ENCODE peak calls at places on chromosomes 6 and 20, in eight cellular contexts. G, W, A, H, V, D, N and R are unnamed samples.

GRCh38 chr6:130896249-130896648 is 69.0 kb downstream of the SMLR1 start:
- DNase-seq in N (no peak), V (no peak), G (no peak), H (no peak), D (no peak), A (no peak), W (peak), R (no peak)

GRCh38 chr6:142567476-142567875 is 265.7 kb downstream of the ADGRG6 start:
- DNase-seq in V (no peak), W (no peak), N (no peak), G (no peak), D (no peak), A (no peak), H (no peak), R (no peak)

GRCh38 chr6:158009935-158010585 is 28.4 kb downstream of the SYNJ2 start:
- DNase-seq in D (no peak), A (no peak), V (no peak), W (no peak), H (no peak), G (no peak), N (no peak), R (no peak)

GRCh38 chr20:14622796-14623195 is 285.4 kb upstream of the FLRT3 start:
- DNase-seq in H (no peak), N (peak), G (peak), W (peak), V (no peak), D (no peak), A (no peak), R (no peak)

GRCh38 chr6:152696543-152696942 is 1.2 kb upstream of the MYCT1 start:
- DNase-seq in N (peak), D (no peak), G (no peak), H (no peak), A (no peak), W (peak), V (no peak), R (no peak)

GRCh38 chr20:408843-409696 is 971 bp downstream of the RBCK1 start:
- DNase-seq in D (no peak), A (no peak), G (peak), W (no peak), V (peak), N (no peak), H (peak), R (no peak)

GRCh38 chr6:157476797-157477196 is 95.8 kb downstream of the ZDHHC14 start:
- DNase-seq in N (no peak), W (no peak), G (no peak), H (no peak), V (no peak), D (no peak), A (no peak), R (no peak)

GRCh38 chr20:61560361-61560853 is 308.3 kb downstream of the CDH4 start:
- DNase-seq in N (peak), H (no peak), W (peak), V (no peak), G (no peak), A (no peak), D (no peak), R (no peak)